ENCODE peak calls at places on chromosomes 7 and 10, in five cellular contexts. F, P, U, Z and D are unnamed samples.

GRCh38 chr7:3695602-3696001 is 394.6 kb downstream of the SDK1 start:
- ATAC-seq in F (no peak), P (no peak), U (no peak), Z (no peak), D (no peak)

GRCh38 chr10:43427166-43427825 is 9.6 kb upstream of the ZNF487 start:
- ATAC-seq in F (no peak), P (no peak), U (no peak), Z (no peak), D (peak)

GRCh38 chr7:37771342-37771741 is 77.1 kb upstream of the NME8 start:
- ATAC-seq in F (no peak), P (no peak), U (no peak), Z (no peak), D (no peak)

GRCh38 chr7:79646278-79646677 is 192.8 kb upstream of the MAGI2 start:
- ATAC-seq in F (no peak), P (no peak), U (no peak), Z (no peak), D (no peak)

GRCh38 chr7:115779561-115779960 is 251.0 kb downstream of the TFEC start:
- ATAC-seq in F (no peak), P (no peak), U (peak), Z (no peak), D (no peak)

GRCh38 chr10:110502851-110503301 is 5.2 kb downstream of the DUSP5 start:
- ATAC-seq in F (no peak), P (peak), U (no peak), Z (peak), D (peak)

GRCh38 chr10:33947563-33947962 is 613.1 kb upstream of the NRP1 start:
- ATAC-seq in F (no peak), P (no peak), U (no peak), Z (no peak), D (no peak)

GRCh38 chr10:13340626-13341370 is 7.3 kb downstream of the SEPHS1 start:
- ATAC-seq in F (peak), P (no peak), U (peak), Z (no peak), D (peak)

GRCh38 chr10:130787252-130787651 is 524.3 kb downstream of the TCERG1L start:
- ATAC-seq in F (no peak), P (no peak), U (no peak), Z (no peak), D (no peak)

GRCh38 chr7:30771859-30772429 is 727 bp downstream of the MINDY4 start:
- ATAC-seq in F (peak), P (no peak), U (peak), Z (no peak), D (peak)

GRCh38 chr10:67836491-67836890 is 1.5 kb downstream of the DNAJC12 start:
- ATAC-seq in F (no peak), P (no peak), U (no peak), Z (no peak), D (no peak)

GRCh38 chr10:91930939-91931338 is 7.4 kb downstream of the BTAF1 start:
- ATAC-seq in F (no peak), P (no peak), U (no peak), Z (no peak), D (no peak)

GRCh38 chr7:17009007-17009719 is 127.4 kb upstream of the AGR3 start:
- ATAC-seq in F (no peak), P (peak), U (no peak), Z (peak), D (peak)

GRCh38 chr10:76278811-76279460 is 847.5 kb downstream of the LRMDA start:
- ATAC-seq in F (no peak), P (no peak), U (no peak), Z (no peak), D (no peak)

GRCh38 chr10:47050618-47051455 is 139.6 kb downstream of the PTPN20 start:
- ATAC-seq in F (no peak), P (no peak), U (no peak), Z (peak), D (no peak)

GRCh38 chr10:47256753-47257336 is 43.2 kb upstream of the GDF10 start:
- ATAC-seq in F (no peak), P (no peak), U (peak), Z (no peak), D (peak)

GRCh38 chr10:101489355-101489754 is 98.7 kb downstream of the POLL start:
- ATAC-seq in F (peak), P (no peak), U (no peak), Z (no peak), D (no peak)

GRCh38 chr7:29156798-29157461 is 10.6 kb upstream of the CPVL start:
- ATAC-seq in F (no peak), P (no peak), U (no peak), Z (peak), D (no peak)

GRCh38 chr10:91406322-91406721 is 3.8 kb upstream of the HECTD2 start:
- ATAC-seq in F (no peak), P (no peak), U (no peak), Z (no peak), D (no peak)

GRCh38 chr10:128173383-128173782 is 47.2 kb upstream of the MKI67 start:
- ATAC-seq in F (no peak), P (no peak), U (peak), Z (no peak), D (no peak)

GRCh38 chr10:21195149-21195731 is 298.1 kb upstream of the NEBL start:
- ATAC-seq in F (no peak), P (peak), U (peak), Z (no peak), D (no peak)

GRCh38 chr7:36272567-36273269 is 116.9 kb upstream of the ANLN start:
- ATAC-seq in F (peak), P (peak), U (no peak), Z (no peak), D (no peak)

GRCh38 chr7:150845471-150845870 is 6.8 kb upstream of the AOC1 start:
- ATAC-seq in F (no peak), P (peak), U (no peak), Z (peak), D (no peak)

GRCh38 chr10:76881477-76882220 is 756.0 kb downstream of the KCNMA1 start:
- ATAC-seq in F (no peak), P (no peak), U (no peak), Z (no peak), D (peak)

GRCh38 chr10:79398642-79399041 is 46.8 kb downstream of the ZCCHC24 start:
- ATAC-seq in F (no peak), P (no peak), U (no peak), Z (no peak), D (no peak)

GRCh38 chr7:72710983-72711382 is 117.0 kb downstream of the TYW1B start:
- ATAC-seq in F (no peak), P (no peak), U (no peak), Z (no peak), D (no peak)